ENCODE peak calls at places on chromosomes 11 and 22, in five cellular contexts. One of them, this sample, is unnamed.

GRCh38 chr11:13042873-13043338 is 33.8 kb downstream of the RASSF10 start:
- DNase-seq in D341Med: no peak
- DNase-seq in CD4-positive, alpha-beta T cell: no peak
- DNase-seq in amygdala: no peak
- DNase-seq in activated CD8-positive, alpha-beta T cell treated with anti-CD3 and anti-CD28 coated beads for 36 hours: no peak
- DNase-seq in this sample: no peak

GRCh38 chr11:130641884-130642283 is 193.4 kb downstream of the ADAMTS15 start:
- DNase-seq in amygdala: no peak
- DNase-seq in CD4-positive, alpha-beta T cell: no peak
- DNase-seq in D341Med: no peak
- DNase-seq in activated CD8-positive, alpha-beta T cell treated with anti-CD3 and anti-CD28 coated beads for 36 hours: no peak
- DNase-seq in this sample: no peak

GRCh38 chr22:36727110-36727509 is 23.6 kb upstream of the CACNG2 start:
- DNase-seq in amygdala: no peak
- DNase-seq in CD4-positive, alpha-beta T cell: no peak
- DNase-seq in activated CD8-positive, alpha-beta T cell treated with anti-CD3 and anti-CD28 coated beads for 36 hours: no peak
- DNase-seq in D341Med: no peak
- DNase-seq in this sample: no peak

GRCh38 chr11:7605544-7605943 is 67.8 kb downstream of the CYB5R2 start:
- DNase-seq in CD4-positive, alpha-beta T cell: no peak
- DNase-seq in D341Med: no peak
- DNase-seq in activated CD8-positive, alpha-beta T cell treated with anti-CD3 and anti-CD28 coated beads for 36 hours: no peak
- DNase-seq in amygdala: no peak
- DNase-seq in this sample: no peak

GRCh38 chr22:19970479-19971275 is 29.1 kb upstream of the TXNRD2 start:
- DNase-seq in activated CD8-positive, alpha-beta T cell treated with anti-CD3 and anti-CD28 coated beads for 36 hours: peak
- DNase-seq in D341Med: peak
- DNase-seq in CD4-positive, alpha-beta T cell: peak
- DNase-seq in amygdala: no peak
- DNase-seq in this sample: peak

GRCh38 chr11:75288846-75289760 is 48.5 kb downstream of the TPBGL start:
- DNase-seq in D341Med: no peak
- DNase-seq in CD4-positive, alpha-beta T cell: no peak
- DNase-seq in activated CD8-positive, alpha-beta T cell treated with anti-CD3 and anti-CD28 coated beads for 36 hours: no peak
- DNase-seq in amygdala: no peak
- DNase-seq in this sample: no peak

GRCh38 chr11:20042025-20042639 is 118.1 kb downstream of the DBX1 start:
- DNase-seq in CD4-positive, alpha-beta T cell: no peak
- DNase-seq in amygdala: no peak
- DNase-seq in activated CD8-positive, alpha-beta T cell treated with anti-CD3 and anti-CD28 coated beads for 36 hours: no peak
- DNase-seq in D341Med: no peak
- DNase-seq in this sample: no peak

GRCh38 chr11:117097567-117098268 is 510 bp downstream of the SIK3 start:
- DNase-seq in CD4-positive, alpha-beta T cell: peak
- DNase-seq in D341Med: peak
- DNase-seq in amygdala: no peak
- DNase-seq in activated CD8-positive, alpha-beta T cell treated with anti-CD3 and anti-CD28 coated beads for 36 hours: peak
- DNase-seq in this sample: peak

GRCh38 chr11:78806214-78807004 is 231.7 kb upstream of the NARS2 start:
- DNase-seq in CD4-positive, alpha-beta T cell: no peak
- DNase-seq in amygdala: no peak
- DNase-seq in D341Med: no peak
- DNase-seq in activated CD8-positive, alpha-beta T cell treated with anti-CD3 and anti-CD28 coated beads for 36 hours: no peak
- DNase-seq in this sample: no peak

GRCh38 chr11:126339073-126339865 is 16.2 kb upstream of the ST3GAL4 start:
- DNase-seq in D341Med: no peak
- DNase-seq in CD4-positive, alpha-beta T cell: no peak
- DNase-seq in activated CD8-positive, alpha-beta T cell treated with anti-CD3 and anti-CD28 coated beads for 36 hours: no peak
- DNase-seq in amygdala: no peak
- DNase-seq in this sample: no peak

GRCh38 chr11:85673422-85673821 is 8.5 kb upstream of the CREBZF start:
- DNase-seq in activated CD8-positive, alpha-beta T cell treated with anti-CD3 and anti-CD28 coated beads for 36 hours: peak
- DNase-seq in CD4-positive, alpha-beta T cell: no peak
- DNase-seq in D341Med: no peak
- DNase-seq in amygdala: no peak
- DNase-seq in this sample: no peak

GRCh38 chr11:60970369-60970774 is 1.1 kb upstream of the CD6 start:
- DNase-seq in CD4-positive, alpha-beta T cell: peak
- DNase-seq in amygdala: no peak
- DNase-seq in D341Med: peak
- DNase-seq in activated CD8-positive, alpha-beta T cell treated with anti-CD3 and anti-CD28 coated beads for 36 hours: peak
- DNase-seq in this sample: peak

GRCh38 chr11:35671396-35672127 is 9.0 kb downstream of the TRIM44 start:
- DNase-seq in amygdala: no peak
- DNase-seq in activated CD8-positive, alpha-beta T cell treated with anti-CD3 and anti-CD28 coated beads for 36 hours: no peak
- DNase-seq in D341Med: no peak
- DNase-seq in CD4-positive, alpha-beta T cell: no peak
- DNase-seq in this sample: no peak

GRCh38 chr22:46578824-46579561 is 41.2 kb upstream of the GRAMD4 start:
- DNase-seq in CD4-positive, alpha-beta T cell: no peak
- DNase-seq in D341Med: no peak
- DNase-seq in activated CD8-positive, alpha-beta T cell treated with anti-CD3 and anti-CD28 coated beads for 36 hours: no peak
- DNase-seq in amygdala: no peak
- DNase-seq in this sample: peak

GRCh38 chr11:7555067-7555699 is 41.4 kb downstream of the PPFIBP2 start:
- DNase-seq in amygdala: no peak
- DNase-seq in activated CD8-positive, alpha-beta T cell treated with anti-CD3 and anti-CD28 coated beads for 36 hours: no peak
- DNase-seq in D341Med: no peak
- DNase-seq in CD4-positive, alpha-beta T cell: no peak
- DNase-seq in this sample: peak

GRCh38 chr11:34655335-34656008 is 34.6 kb downstream of the EHF start:
- DNase-seq in D341Med: no peak
- DNase-seq in amygdala: no peak
- DNase-seq in activated CD8-positive, alpha-beta T cell treated with anti-CD3 and anti-CD28 coated beads for 36 hours: no peak
- DNase-seq in CD4-positive, alpha-beta T cell: no peak
- DNase-seq in this sample: no peak

GRCh38 chr11:84193706-84194105 is 907.5 kb upstream of the CCDC90B start:
- DNase-seq in amygdala: no peak
- DNase-seq in D341Med: no peak
- DNase-seq in activated CD8-positive, alpha-beta T cell treated with anti-CD3 and anti-CD28 coated beads for 36 hours: no peak
- DNase-seq in CD4-positive, alpha-beta T cell: no peak
- DNase-seq in this sample: no peak

GRCh38 chr11:83272627-83273026 is 13.5 kb downstream of the CCDC90B start:
- DNase-seq in D341Med: no peak
- DNase-seq in amygdala: no peak
- DNase-seq in CD4-positive, alpha-beta T cell: no peak
- DNase-seq in activated CD8-positive, alpha-beta T cell treated with anti-CD3 and anti-CD28 coated beads for 36 hours: no peak
- DNase-seq in this sample: no peak

GRCh38 chr22:25929479-25929878 is 187.5 kb downstream of the MYO18B start:
- DNase-seq in D341Med: no peak
- DNase-seq in amygdala: no peak
- DNase-seq in CD4-positive, alpha-beta T cell: no peak
- DNase-seq in activated CD8-positive, alpha-beta T cell treated with anti-CD3 and anti-CD28 coated beads for 36 hours: no peak
- DNase-seq in this sample: no peak

GRCh38 chr11:132099692-132100091 is 729.3 kb downstream of the NTM start:
- DNase-seq in CD4-positive, alpha-beta T cell: no peak
- DNase-seq in activated CD8-positive, alpha-beta T cell treated with anti-CD3 and anti-CD28 coated beads for 36 hours: peak
- DNase-seq in amygdala: no peak
- DNase-seq in D341Med: peak
- DNase-seq in this sample: no peak

GRCh38 chr11:47299078-47299477 is 29.1 kb downstream of the MADD start:
- DNase-seq in amygdala: no peak
- DNase-seq in activated CD8-positive, alpha-beta T cell treated with anti-CD3 and anti-CD28 coated beads for 36 hours: no peak
- DNase-seq in D341Med: no peak
- DNase-seq in CD4-positive, alpha-beta T cell: no peak
- DNase-seq in this sample: no peak

GRCh38 chr11:68973219-68973618 is 7.6 kb downstream of the MRGPRD start:
- DNase-seq in activated CD8-positive, alpha-beta T cell treated with anti-CD3 and anti-CD28 coated beads for 36 hours: no peak
- DNase-seq in amygdala: no peak
- DNase-seq in CD4-positive, alpha-beta T cell: no peak
- DNase-seq in D341Med: no peak
- DNase-seq in this sample: no peak